ENCODE peak calls at places on chromosomes 6 and 20, in six cellular contexts. R, H, J, L, U and Y are unnamed samples.

GRCh38 chr6:28353981-28354676 is 4.4 kb downstream of the ZKSCAN3 start:
- DNase-seq in J (no peak), H (peak), R (peak), U (no peak), L (peak), Y (peak)

GRCh38 chr6:27668442-27669275 is 195.8 kb upstream of the ZNF184 start:
- DNase-seq in H (no peak), R (peak), L (peak), J (no peak), U (peak), Y (no peak)

GRCh38 chr6:15363523-15364400 is 117.9 kb downstream of the JARID2 start:
- DNase-seq in J (no peak), U (no peak), L (no peak), H (no peak), R (no peak), Y (no peak)

GRCh38 chr6:99184696-99185095 is 164.8 kb downstream of the FAXC start:
- DNase-seq in J (no peak), L (no peak), H (no peak), U (no peak), R (no peak), Y (no peak)

GRCh38 chr6:106128981-106129761 is 43.0 kb downstream of the PRDM1 start:
- DNase-seq in J (no peak), L (peak), H (no peak), U (no peak), R (peak), Y (no peak)

GRCh38 chr20:58236612-58237317 is 8.3 kb upstream of the ANKRD60 start:
- DNase-seq in U (peak), H (peak), R (peak), J (peak), L (peak), Y (peak)

GRCh38 chr6:15504581-15505350 is 158.1 kb downstream of the DTNBP1 start:
- DNase-seq in J (peak), L (peak), U (peak), H (peak), R (peak), Y (peak)

GRCh38 chr20:2745936-2746635 is 53.5 kb downstream of the EBF4 start:
- DNase-seq in L (no peak), R (no peak), U (no peak), J (no peak), H (no peak), Y (no peak)

GRCh38 chr6:75151013-75151412 is 54.8 kb downstream of the COL12A1 start:
- DNase-seq in J (no peak), H (no peak), U (no peak), R (peak), L (no peak), Y (no peak)

GRCh38 chr20:35837577-35838195 is 65.9 kb downstream of the PHF20 start:
- DNase-seq in J (no peak), R (peak), U (no peak), L (no peak), H (no peak), Y (no peak)

GRCh38 chr20:59940956-59941294 is 736 bp downstream of the FAM217B start:
- DNase-seq in U (no peak), H (no peak), L (no peak), J (no peak), R (no peak), Y (no peak)

GRCh38 chr20:1209447-1210387 is 6.5 kb downstream of the C20orf202 start:
- DNase-seq in R (peak), H (no peak), J (no peak), U (no peak), L (no peak), Y (no peak)

GRCh38 chr6:26249959-26250805 is 114.8 kb upstream of the BTN3A2 start:
- DNase-seq in U (peak), H (peak), R (peak), J (peak), L (peak), Y (peak)

GRCh38 chr6:26254666-26255176 is 110.3 kb upstream of the BTN3A2 start:
- DNase-seq in R (no peak), J (no peak), H (no peak), L (no peak), U (no peak), Y (no peak)

GRCh38 chr6:26249709-26249958 is 115.4 kb upstream of the BTN3A2 start:
- DNase-seq in J (no peak), L (no peak), H (no peak), R (no peak), U (no peak), Y (no peak)

GRCh38 chr6:26250806-26251075 is 114.3 kb upstream of the BTN3A2 start:
- DNase-seq in H (no peak), U (peak), L (peak), R (peak), J (no peak), Y (no peak)

DNA sequence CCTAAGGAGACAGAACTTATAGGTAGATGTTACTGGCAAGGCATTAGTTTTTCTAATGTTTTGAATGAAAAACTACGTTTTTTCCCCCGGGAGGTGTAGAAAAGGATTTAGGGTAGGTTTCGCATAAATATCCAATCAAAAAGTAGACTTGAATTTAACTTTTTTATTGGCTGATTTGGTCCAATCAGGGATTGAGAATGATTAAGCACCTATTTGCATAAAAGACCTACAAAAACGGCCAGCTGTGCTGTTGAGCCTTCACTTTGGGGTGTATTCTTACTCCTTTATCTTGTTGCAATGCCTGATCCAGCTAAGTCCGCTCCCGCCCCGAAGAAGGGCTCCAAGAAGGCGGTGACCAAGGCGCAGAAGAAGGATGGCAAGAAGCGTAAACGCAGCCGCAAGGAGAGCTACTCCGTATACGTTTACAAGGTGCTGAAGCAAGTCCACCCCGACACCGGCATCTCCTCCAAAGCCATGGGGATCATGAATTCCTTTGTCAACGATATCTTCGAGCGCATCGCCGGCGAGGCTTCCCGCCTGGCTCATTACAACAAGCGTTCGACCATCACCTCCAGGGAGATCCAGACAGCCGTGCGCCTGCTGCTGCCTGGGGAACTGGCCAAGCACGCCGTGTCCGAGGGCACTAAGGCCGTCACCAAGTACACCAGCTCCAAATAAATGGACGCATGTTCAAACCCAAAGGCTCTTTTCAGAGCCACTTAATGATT is 113.5 kb upstream of the BTN3A2 start:
- DNase-seq in L (peak), U (peak), R (peak), H (peak), J (no peak), Y (peak)
- TF ChIP-seq POLR2A in L (peak), U (peak), R (peak), H (peak), J (no peak), Y (no peak)

GRCh38 chr6:142026471-142026870 is 106.3 kb upstream of the GJE1 start:
- DNase-seq in L (no peak), J (no peak), H (no peak), R (no peak), U (no peak), Y (no peak)

GRCh38 chr6:142035890-142036289 is 96.8 kb upstream of the GJE1 start:
- DNase-seq in U (no peak), J (no peak), L (no peak), R (no peak), H (no peak), Y (no peak)

GRCh38 chr6:142027074-142027473 is 105.7 kb upstream of the GJE1 start:
- DNase-seq in U (no peak), L (no peak), H (no peak), J (no peak), R (no peak), Y (no peak)

GRCh38 chr6:142028527-142028926 is 104.2 kb upstream of the GJE1 start:
- DNase-seq in L (no peak), U (no peak), J (no peak), R (no peak), H (no peak), Y (no peak)

GRCh38 chr6:142030115-142030619 is 102.6 kb upstream of the GJE1 start:
- DNase-seq in L (no peak), H (no peak), U (no peak), J (no peak), R (peak), Y (no peak)
- TF ChIP-seq POLR2A in L (no peak), H (no peak), U (no peak), J (no peak), R (no peak), Y (no peak)

GRCh38 chr6:79673947-79674346 is 42.8 kb downstream of the SH3BGRL2 start:
- DNase-seq in R (no peak), L (no peak), H (no peak), J (no peak), U (no peak), Y (no peak)
- TF ChIP-seq POLR2A in R (no peak), L (no peak), H (no peak), J (no peak), U (no peak), Y (no peak)

GRCh38 chr20:49825521-49826033 is 12.9 kb downstream of the SLC9A8 start:
- DNase-seq in J (no peak), U (no peak), H (no peak), L (no peak), R (no peak), Y (peak)
- TF ChIP-seq POLR2A in J (no peak), U (no peak), H (no peak), L (no peak), R (no peak), Y (no peak)